ENCODE peak calls at places on chromosomes 4 and X, in seven cellular contexts. E, F, L, J, Y, V and K are unnamed samples.
A peak's percentile ranks its signal among the peaks of the same experiment; 100 is the strongest.

GRCh38 chr4:134935320-134935719 is 733.7 kb upstream of the PABPC4L start:
- DNase-seq in E (no peak), F (no peak), L (no peak), J (no peak), Y (no peak), V (no peak), K (no peak)

GRCh38 chr4:76198411-76199237 is 15.0 kb downstream of the SCARB2 start:
- DNase-seq in E (no peak), F (no peak), L (peak; percentile 89), J (peak; percentile 56), Y (peak; percentile 69), V (peak; percentile 88), K (peak; percentile 71)

GRCh38 chrX:75781618-75782017 is 3.4 kb downstream of the MAGEE2 start:
- DNase-seq in E (peak; percentile 16), F (no peak), L (no peak), J (no peak), Y (peak; percentile 34), V (no peak), K (no peak)

GRCh38 chr4:95572304-95572991 is 23.7 kb upstream of the UNC5C start:
- DNase-seq in E (peak; percentile 38), F (no peak), L (peak; percentile 29), J (no peak), Y (no peak), V (peak; percentile 72), K (peak; percentile 32)

GRCh38 chr4:159284733-159285132 is 181.9 kb downstream of the RAPGEF2 start:
- DNase-seq in E (no peak), F (no peak), L (no peak), J (no peak), Y (no peak), V (no peak), K (no peak)

GRCh38 chr4:15682790-15683495 is 1.3 kb downstream of the FAM200B start:
- DNase-seq in E (no peak), F (no peak), L (no peak), J (no peak), Y (no peak), V (peak; percentile 25), K (no peak)

GRCh38 chr4:168945291-168945690 is 64.8 kb downstream of the CBR4 start:
- DNase-seq in E (no peak), F (no peak), L (no peak), J (no peak), Y (no peak), V (no peak), K (no peak)

GRCh38 chr4:181376058-181376457 is 867.1 kb upstream of the TENM3 start:
- DNase-seq in E (no peak), F (no peak), L (no peak), J (no peak), Y (no peak), V (no peak), K (no peak)

GRCh38 chr4:116598980-116599789 is 486.2 kb downstream of the TRAM1L1 start:
- DNase-seq in E (peak; percentile 6), F (no peak), L (no peak), J (no peak), Y (no peak), V (no peak), K (no peak)

GRCh38 chr4:140839396-140839795 is 83.2 kb upstream of the TBC1D9 start:
- DNase-seq in E (no peak), F (no peak), L (no peak), J (no peak), Y (no peak), V (no peak), K (peak; percentile 85)

GRCh38 chrX:23803931-23804381 is 21.0 kb downstream of the SAT1 start:
- DNase-seq in E (peak; percentile 17), F (no peak), L (peak; percentile 71), J (no peak), Y (no peak), V (peak; percentile 94), K (peak; percentile 58)

GRCh38 chr4:98641393-98641792 is 17.0 kb downstream of the TSPAN5 start:
- DNase-seq in E (no peak), F (no peak), L (no peak), J (no peak), Y (no peak), V (no peak), K (no peak)

GRCh38 chrX:54066841-54067240 is 22.6 kb upstream of the PHF8 start:
- DNase-seq in E (no peak), F (no peak), L (peak; percentile 33), J (no peak), Y (no peak), V (no peak), K (no peak)

GRCh38 chrX:149541521-149542047 is 772 bp downstream of the EOLA1 start:
- DNase-seq in E (no peak), F (no peak), L (no peak), J (no peak), Y (no peak), V (no peak), K (no peak)

GRCh38 chr4:149113804-149114430 is 671.7 kb upstream of the NR3C2 start:
- DNase-seq in E (no peak), F (no peak), L (peak; percentile 82), J (peak; percentile 42), Y (no peak), V (peak; percentile 31), K (no peak)

GRCh38 chr4:146585761-146586333 is 52.8 kb upstream of the POU4F2 start:
- DNase-seq in E (no peak), F (no peak), L (peak; percentile 26), J (peak; percentile 59), Y (no peak), V (peak; percentile 54), K (no peak)

GRCh38 chr4:114286275-114286674 is 306.8 kb upstream of the ARSJ start:
- DNase-seq in E (no peak), F (no peak), L (no peak), J (no peak), Y (no peak), V (no peak), K (no peak)

GRCh38 chr4:41692717-41693345 is 55.7 kb downstream of the PHOX2B start:
- DNase-seq in E (peak; percentile 21), F (no peak), L (peak; percentile 57), J (peak; percentile 2), Y (peak; percentile 16), V (peak; percentile 70), K (no peak)

GRCh38 chr4:83212041-83212851 is 72.4 kb downstream of the COQ2 start:
- DNase-seq in E (no peak), F (no peak), L (no peak), J (no peak), Y (no peak), V (no peak), K (no peak)

GRCh38 chrX:6849711-6850415 is 297.6 kb upstream of the STS start:
- DNase-seq in E (no peak), F (no peak), L (peak; percentile 28), J (no peak), Y (no peak), V (no peak), K (no peak)

GRCh38 chrX:85084770-85085393 is 81.2 kb downstream of the APOOL start:
- DNase-seq in E (no peak), F (no peak), L (peak; percentile 33), J (peak; percentile 4), Y (no peak), V (peak; percentile 42), K (no peak)

GRCh38 chr4:106333186-106333585 is 16.8 kb downstream of the AIMP1 start:
- DNase-seq in E (no peak), F (no peak), L (no peak), J (no peak), Y (no peak), V (no peak), K (no peak)

GRCh38 chr4:139675651-139676050 is 10.0 kb downstream of the MGST2 start:
- DNase-seq in E (no peak), F (no peak), L (no peak), J (no peak), Y (no peak), V (no peak), K (no peak)

GRCh38 chrX:104833401-104833800 is 267.4 kb downstream of the IL1RAPL2 start:
- DNase-seq in E (no peak), F (no peak), L (peak; percentile 51), J (no peak), Y (no peak), V (no peak), K (no peak)

GRCh38 chrX:136067097-136067496 is 80.2 kb upstream of the FHL1 start:
- DNase-seq in E (no peak), F (no peak), L (no peak), J (no peak), Y (no peak), V (no peak), K (no peak)

GRCh38 chr4:2755821-2756690 is at the start of gene TNIP2:
- DNase-seq in E (peak; percentile 90), F (peak; percentile 95), L (peak; percentile 67), J (no peak), Y (peak; percentile 84), V (peak; percentile 92), K (peak; percentile 27)
- TF ChIP-seq CTCF in E (peak; percentile 41), F (peak; percentile 51), L (no peak), J (peak; percentile 8), Y (peak; percentile 68), V (peak; percentile 13), K (peak; percentile 25)

GRCh38 chrX:9917861-9918260 is 49.3 kb upstream of the CLDN34 start:
- DNase-seq in E (no peak), F (no peak), L (no peak), J (no peak), Y (no peak), V (no peak), K (no peak)

GRCh38 chrX:9926002-9926401 is 41.2 kb upstream of the CLDN34 start:
- DNase-seq in E (no peak), F (no peak), L (no peak), J (no peak), Y (no peak), V (no peak), K (no peak)

GRCh38 chrX:9919632-9920172 is 47.5 kb upstream of the CLDN34 start:
- DNase-seq in E (no peak), F (no peak), L (no peak), J (no peak), Y (no peak), V (no peak), K (no peak)

GRCh38 chrX:9923357-9923756 is 43.8 kb upstream of the CLDN34 start:
- DNase-seq in E (no peak), F (no peak), L (no peak), J (no peak), Y (no peak), V (no peak), K (no peak)

GRCh38 chrX:9921407-9921806 is 45.8 kb upstream of the CLDN34 start:
- DNase-seq in E (no peak), F (no peak), L (no peak), J (no peak), Y (no peak), V (no peak), K (no peak)
- H3K4me3 ChIP-seq in E (no peak overlapping the region), F (no peak overlapping the region), L (no peak overlapping the region), J (no peak overlapping the region), Y (no peak overlapping the region), V (no peak overlapping the region), K (no peak overlapping the region)

DNA sequence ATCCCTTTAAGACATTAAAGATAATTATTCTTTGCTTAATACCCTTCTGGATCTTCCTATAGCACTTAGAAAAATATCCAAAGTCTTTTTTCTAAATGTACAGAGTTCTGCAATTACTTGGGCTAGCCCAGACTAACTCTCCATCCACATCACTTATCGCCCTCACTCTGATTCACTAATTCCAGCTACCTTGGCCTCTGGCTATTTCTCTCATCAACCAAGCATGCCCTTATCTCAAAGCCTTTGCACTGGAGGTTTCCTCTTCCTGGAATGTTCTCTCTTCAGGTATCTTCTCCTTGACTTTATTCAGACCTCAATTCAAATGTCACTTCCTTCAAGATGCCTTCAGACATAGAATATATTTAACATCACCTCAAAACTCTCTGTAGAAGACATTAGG is 345.1 kb upstream of the SMIM31 start:
- DNase-seq in E (no peak), F (no peak), L (no peak), J (no peak), Y (no peak), V (no peak), K (no peak)
- TF ChIP-seq CTCF in E (no peak), F (no peak), L (no peak), J (no peak), Y (no peak), V (no peak), K (no peak)

GRCh38 chrX:71618303-71618721 is at the start of gene CXCR3:
- DNase-seq in E (no peak), F (no peak), L (peak; percentile 18), J (no peak), Y (no peak), V (no peak), K (no peak)
- H3K4me3 ChIP-seq in E (no peak within 1 kb of the TSS), F (no peak within 1 kb of the TSS), L (no peak within 1 kb of the TSS), J (no peak within 1 kb of the TSS), Y (no peak within 1 kb of the TSS), V (no peak within 1 kb of the TSS), K (no peak within 1 kb of the TSS)